ENCODE peak calls at places on chromosomes 1 and 21, in five cellular contexts. P is omental fat pad; S is central memory CD4-positive, alpha-beta T cell; H is DND-41; T is activated T-cell treated with anti-CD3 and anti-CD28 coated beads for 1 hour. A is an unnamed sample.

GRCh38 chr21:14403681-14404318 is 20.9 kb upstream of the HSPA13 start:
- DNase-seq in P (no peak), S (peak; percentile 28), H (peak; percentile 20), T (no peak), A (no peak)

GRCh38 chr1:224639426-224639975 is 23.4 kb downstream of the CNIH3 start:
- DNase-seq in P (no peak), S (no peak), H (no peak), T (no peak), A (no peak)

GRCh38 chr1:205141236-205142104 is 19.7 kb upstream of the RBBP5 start:
- DNase-seq in P (peak; percentile 91), S (peak; percentile 54), H (peak; percentile 76), T (peak; percentile 68), A (peak; percentile 66)

GRCh38 chr1:16250547-16251251 is 13.7 kb upstream of the CPLANE2 start:
- DNase-seq in P (no peak), S (no peak), H (no peak), T (no peak), A (no peak)

GRCh38 chr1:22431965-22432364 is 19.7 kb upstream of the ZBTB40 start:
- DNase-seq in P (no peak), S (no peak), H (no peak), T (no peak), A (no peak)

GRCh38 chr1:155309423-155310021 is 856 bp downstream of the FDPS start:
- DNase-seq in P (no peak), S (no peak), H (peak; percentile 33), T (no peak), A (no peak)

GRCh38 chr1:40032240-40032891 is 8.2 kb upstream of the CAP1 start:
- DNase-seq in P (no peak), S (peak; percentile 49), H (peak; percentile 54), T (peak; percentile 33), A (peak; percentile 24)

GRCh38 chr1:179303173-179303572 is 9.6 kb downstream of the SOAT1 start:
- DNase-seq in P (no peak), S (no peak), H (no peak), T (no peak), A (no peak)

GRCh38 chr1:111197598-111198289 is 2.7 kb downstream of the DENND2D start:
- DNase-seq in P (no peak), S (peak; percentile 72), H (peak; percentile 80), T (peak; percentile 60), A (peak; percentile 44)

GRCh38 chr1:248471154-248471553 is 2.0 kb upstream of the OR2T3 start:
- DNase-seq in P (no peak), S (no peak), H (no peak), T (no peak), A (no peak)

GRCh38 chr1:33943978-33944377 is 80.1 kb downstream of the HMGB4 start:
- DNase-seq in P (no peak), S (no peak), H (no peak), T (no peak), A (no peak)

GRCh38 chr1:246214708-246215504 is 292.2 kb downstream of the SMYD3 start:
- DNase-seq in P (no peak), S (no peak), H (no peak), T (no peak), A (no peak)

GRCh38 chr1:1539310-1540014 is 962 bp downstream of the TMEM240 start:
- DNase-seq in P (no peak), S (no peak), H (no peak), T (no peak), A (no peak)

GRCh38 chr1:209797978-209798639 is 7.8 kb downstream of the IRF6 start:
- DNase-seq in P (no peak), S (no peak), H (no peak), T (no peak), A (no peak)

GRCh38 chr21:21614966-21615365 is 616.8 kb downstream of the NCAM2 start:
- DNase-seq in P (no peak), S (no peak), H (peak; percentile 55), T (no peak), A (no peak)

GRCh38 chr1:162144853-162145252 is 75.4 kb downstream of the NOS1AP start:
- DNase-seq in P (no peak), S (no peak), H (no peak), T (no peak), A (no peak)

GRCh38 chr1:46810596-46810995 is 11.8 kb downstream of the CYP4B1 start:
- DNase-seq in P (no peak), S (no peak), H (no peak), T (no peak), A (no peak)

GRCh38 chr1:200411406-200412257 is 1.8 kb upstream of the ZNF281 start:
- DNase-seq in P (no peak), S (no peak), H (no peak), T (no peak), A (no peak)

GRCh38 chr1:29569971-29570634 is 333.8 kb downstream of the PTPRU start:
- DNase-seq in P (no peak), S (no peak), H (no peak), T (no peak), A (no peak)